ENCODE peak calls at places on chromosome X, in seven cellular contexts. One of them, this sample, is unnamed.

GRCh38 chrX:43661521-43662240 is 5.6 kb downstream of the MAOA start:
- DNase-seq in activated T-cell treated with anti-CD3 and anti-CD28 coated beads, Interleukin-2, amount 50 U/mL, for 24 hours: no peak
- DNase-seq in nephron progenitor cell: no peak
- DNase-seq in T-helper 1 cell: no peak
- DNase-seq in neuronal stem cell: no peak
- DNase-seq in hepatocyte: no peak
- DNase-seq in cardiac fibroblast: peak
- DNase-seq in this sample: no peak

GRCh38 chrX:119759333-119759766 is 962 bp downstream of the SOWAHD start:
- DNase-seq in neuronal stem cell: no peak
- DNase-seq in hepatocyte: no peak
- DNase-seq in cardiac fibroblast: no peak
- DNase-seq in T-helper 1 cell: no peak
- DNase-seq in activated T-cell treated with anti-CD3 and anti-CD28 coated beads, Interleukin-2, amount 50 U/mL, for 24 hours: no peak
- DNase-seq in nephron progenitor cell: no peak
- DNase-seq in this sample: no peak

GRCh38 chrX:149829751-149830191 is 48.0 kb downstream of the MAGEA9 start:
- DNase-seq in hepatocyte: no peak
- DNase-seq in nephron progenitor cell: no peak
- DNase-seq in T-helper 1 cell: peak
- DNase-seq in neuronal stem cell: peak
- DNase-seq in activated T-cell treated with anti-CD3 and anti-CD28 coated beads, Interleukin-2, amount 50 U/mL, for 24 hours: no peak
- DNase-seq in cardiac fibroblast: peak
- DNase-seq in this sample: no peak

GRCh38 chrX:52574416-52575275 is 57.8 kb upstream of the XAGE1B start:
- DNase-seq in T-helper 1 cell: peak
- DNase-seq in hepatocyte: peak
- DNase-seq in neuronal stem cell: peak
- DNase-seq in nephron progenitor cell: peak
- DNase-seq in activated T-cell treated with anti-CD3 and anti-CD28 coated beads, Interleukin-2, amount 50 U/mL, for 24 hours: no peak
- DNase-seq in cardiac fibroblast: peak
- DNase-seq in this sample: peak

GRCh38 chrX:72395252-72395651 is 89.5 kb upstream of the CITED1 start:
- DNase-seq in cardiac fibroblast: peak
- DNase-seq in nephron progenitor cell: no peak
- DNase-seq in T-helper 1 cell: no peak
- DNase-seq in neuronal stem cell: no peak
- DNase-seq in hepatocyte: no peak
- DNase-seq in activated T-cell treated with anti-CD3 and anti-CD28 coated beads, Interleukin-2, amount 50 U/mL, for 24 hours: no peak
- DNase-seq in this sample: no peak

GRCh38 chrX:104172788-104173187 is 6.5 kb downstream of the FAM199X start:
- DNase-seq in nephron progenitor cell: no peak
- DNase-seq in activated T-cell treated with anti-CD3 and anti-CD28 coated beads, Interleukin-2, amount 50 U/mL, for 24 hours: no peak
- DNase-seq in cardiac fibroblast: peak
- DNase-seq in neuronal stem cell: no peak
- DNase-seq in T-helper 1 cell: no peak
- DNase-seq in hepatocyte: no peak
- DNase-seq in this sample: no peak

GRCh38 chrX:53284684-53285447 is 3.5 kb upstream of the IQSEC2 start:
- DNase-seq in T-helper 1 cell: peak
- DNase-seq in activated T-cell treated with anti-CD3 and anti-CD28 coated beads, Interleukin-2, amount 50 U/mL, for 24 hours: peak
- DNase-seq in cardiac fibroblast: peak
- DNase-seq in nephron progenitor cell: peak
- DNase-seq in hepatocyte: peak
- DNase-seq in neuronal stem cell: peak
- DNase-seq in this sample: peak

GRCh38 chrX:35622021-35622420 is 176.1 kb upstream of the MAGEB16 start:
- DNase-seq in hepatocyte: no peak
- DNase-seq in T-helper 1 cell: no peak
- DNase-seq in activated T-cell treated with anti-CD3 and anti-CD28 coated beads, Interleukin-2, amount 50 U/mL, for 24 hours: no peak
- DNase-seq in cardiac fibroblast: no peak
- DNase-seq in nephron progenitor cell: no peak
- DNase-seq in neuronal stem cell: no peak
- DNase-seq in this sample: no peak

GRCh38 chrX:131801066-131801465 is 222.0 kb upstream of the STK26 start:
- DNase-seq in T-helper 1 cell: no peak
- DNase-seq in cardiac fibroblast: peak
- DNase-seq in nephron progenitor cell: no peak
- DNase-seq in hepatocyte: no peak
- DNase-seq in neuronal stem cell: no peak
- DNase-seq in activated T-cell treated with anti-CD3 and anti-CD28 coated beads, Interleukin-2, amount 50 U/mL, for 24 hours: no peak
- DNase-seq in this sample: no peak

GRCh38 chrX:67546496-67547423 is 2.9 kb downstream of the AR start:
- DNase-seq in neuronal stem cell: no peak
- DNase-seq in activated T-cell treated with anti-CD3 and anti-CD28 coated beads, Interleukin-2, amount 50 U/mL, for 24 hours: no peak
- DNase-seq in T-helper 1 cell: no peak
- DNase-seq in hepatocyte: no peak
- DNase-seq in nephron progenitor cell: no peak
- DNase-seq in cardiac fibroblast: no peak
- DNase-seq in this sample: no peak

GRCh38 chrX:48698306-48698705 is 1.8 kb downstream of the SUV39H1 start:
- DNase-seq in cardiac fibroblast: no peak
- DNase-seq in neuronal stem cell: no peak
- DNase-seq in hepatocyte: no peak
- DNase-seq in nephron progenitor cell: no peak
- DNase-seq in T-helper 1 cell: no peak
- DNase-seq in activated T-cell treated with anti-CD3 and anti-CD28 coated beads, Interleukin-2, amount 50 U/mL, for 24 hours: no peak
- DNase-seq in this sample: no peak

GRCh38 chrX:13662537-13662841 is 9.5 kb downstream of the TCEANC start:
- DNase-seq in cardiac fibroblast: peak
- DNase-seq in hepatocyte: peak
- DNase-seq in nephron progenitor cell: no peak
- DNase-seq in activated T-cell treated with anti-CD3 and anti-CD28 coated beads, Interleukin-2, amount 50 U/mL, for 24 hours: no peak
- DNase-seq in T-helper 1 cell: no peak
- DNase-seq in neuronal stem cell: no peak
- DNase-seq in this sample: no peak